ENCODE peak calls at places on chromosomes 1 and 21, in seven cellular contexts. P is CD8-positive, alpha-beta T cell; S is stimulated activated CD8-positive, alpha-beta memory T cell treated with anti-CD3 and anti-CD28 coated beads, Interleukin-12 subunit alpha, Interleukin-12 subunit beta, amount 100 ng/mL, for 4 hours; T is epithelial cell of prostate; E is activated gamma-delta T cell treated with anti-CD3 and anti-CD28 coated beads, Interleukin-2, amount 50 U/mL, for 16 hours; I is CD8-positive, alpha-beta memory T cell; Y is cardiac fibroblast. R is an unnamed sample.

GRCh38 chr1:185804608-185805007 is 70.4 kb downstream of the HMCN1 start:
- DNase-seq in P (no peak), S (no peak), T (no peak), E (no peak), I (no peak), Y (no peak), R (no peak)

GRCh38 chr21:35831230-35831629 is 229.1 kb downstream of the SETD4 start:
- DNase-seq in P (no peak), S (no peak), T (no peak), E (no peak), I (no peak), Y (no peak), R (no peak)

GRCh38 chr21:42055425-42055824 is 15.7 kb upstream of the UMODL1 start:
- DNase-seq in P (no peak), S (no peak), T (no peak), E (no peak), I (no peak), Y (no peak), R (no peak)

GRCh38 chr1:94250341-94250740 is 13.0 kb upstream of the ARHGAP29 start:
- DNase-seq in P (no peak), S (no peak), T (no peak), E (no peak), I (no peak), Y (no peak), R (no peak)

GRCh38 chr1:27099154-27099903 is 55.6 kb downstream of the SLC9A1 start:
- DNase-seq in P (no peak), S (no peak), T (no peak), E (no peak), I (no peak), Y (peak), R (peak)

GRCh38 chr1:175338447-175339135 is 146.0 kb upstream of the KIAA0040 start:
- DNase-seq in P (peak), S (peak), T (no peak), E (peak), I (peak), Y (no peak), R (no peak)

GRCh38 chr1:224427346-224427745 is 7.3 kb downstream of the WDR26 start:
- DNase-seq in P (no peak), S (no peak), T (no peak), E (no peak), I (no peak), Y (peak), R (peak)

GRCh38 chr1:2226525-2227340 is 1.4 kb upstream of the SKI start:
- DNase-seq in P (no peak), S (no peak), T (no peak), E (no peak), I (no peak), Y (no peak), R (no peak)

GRCh38 chr1:101203812-101204540 is 32.8 kb upstream of the S1PR1 start:
- DNase-seq in P (no peak), S (no peak), T (no peak), E (no peak), I (no peak), Y (peak), R (no peak)

GRCh38 chr1:209675567-209676154 is 449 bp downstream of the G0S2 start:
- DNase-seq in P (no peak), S (no peak), T (no peak), E (no peak), I (no peak), Y (peak), R (peak)

GRCh38 chr1:21318714-21319159 is 28.5 kb upstream of the ECE1 start:
- DNase-seq in P (no peak), S (no peak), T (no peak), E (no peak), I (no peak), Y (peak), R (no peak)

GRCh38 chr1:58249729-58250586 is 296.6 kb downstream of the OMA1 start:
- DNase-seq in P (no peak), S (no peak), T (no peak), E (no peak), I (no peak), Y (peak), R (peak)

GRCh38 chr1:112386024-112386723 is 9.8 kb upstream of the CTTNBP2NL start:
- DNase-seq in P (no peak), S (no peak), T (no peak), E (no peak), I (no peak), Y (no peak), R (no peak)

R was measured in kidney glomerular epithelial cell.